ENCODE peak calls at places on chromosome X, in four cellular contexts. T is naive thymus-derived CD4-positive, alpha-beta T cell; A is stimulated activated CD8-positive, alpha-beta memory T cell treated with anti-CD3 and anti-CD28 coated beads, Interleukin-15, amount 100 ng/mL, for 48 hours; R is activated gamma-delta T cell treated with anti-CD3 and anti-CD28 coated beads, Interleukin-2, amount 50 U/mL, for 16 hours. B is an unnamed sample.
A peak's percentile ranks its signal among the peaks of the same experiment; 100 is the strongest.

GRCh38 chrX:103369479-103369878 is 6.9 kb upstream of the BEX3 start:
- DNase-seq in A (no peak), R (no peak), T (no peak), B (no peak)

GRCh38 chrX:120768681-120769080 is 107.0 kb downstream of the CT47B1 start:
- DNase-seq in A (no peak), T (no peak), R (no peak), B (no peak)

GRCh38 chrX:46634577-46634976 is 61.0 kb downstream of the CHST7 start:
- DNase-seq in A (no peak), R (no peak), T (no peak), B (no peak)

GRCh38 chrX:11535156-11535919 is 130.4 kb downstream of the ARHGAP6 start:
- DNase-seq in R (no peak), A (no peak), T (no peak), B (no peak)

GRCh38 chrX:75784689-75785491 is at the start of gene MAGEE2:
- DNase-seq in A (no peak), T (peak; percentile 2), R (no peak), B (no peak)

GRCh38 chrX:152929898-152930297 is 32.0 kb downstream of the ZNF185 start:
- DNase-seq in A (no peak), T (no peak), R (no peak), B (no peak)

GRCh38 chrX:46865281-46865680 is 28.4 kb downstream of the RP2 start:
- DNase-seq in T (no peak), A (no peak), R (no peak), B (no peak)

GRCh38 chrX:2701600-2701999 is 10.5 kb downstream of the CD99 start:
- DNase-seq in T (no peak), A (no peak), R (no peak), B (no peak)

GRCh38 chrX:10986616-10987015 is 124.5 kb upstream of the HCCS start:
- DNase-seq in A (no peak), R (no peak), T (no peak), B (no peak)

GRCh38 chrX:40105016-40105790 is 7.4 kb upstream of the BCOR start:
- DNase-seq in R (no peak), T (no peak), A (no peak), B (peak; percentile 71)

B was measured in NCI-H69.